ENCODE peak calls at places on chromosomes 2 and 18, in six cellular contexts. One of them, this sample, is unnamed.

GRCh38 chr2:138516030-138516704 is 14.6 kb downstream of the SPOPL start:
- DNase-seq in suprapubic skin: no peak
- DNase-seq in HL-60: no peak
- DNase-seq in transverse colon: no peak
- DNase-seq in GM23338: peak; percentile 16
- DNase-seq in spleen: no peak
- DNase-seq in this sample: no peak

GRCh38 chr2:54570925-54571694 is 115.0 kb downstream of the SPTBN1 start:
- DNase-seq in GM23338: no peak
- DNase-seq in spleen: peak; percentile 86
- DNase-seq in HL-60: peak; percentile 98
- DNase-seq in transverse colon: peak; percentile 78
- DNase-seq in suprapubic skin: no peak
- DNase-seq in this sample: peak; percentile 64

GRCh38 chr2:232776435-232776834 is at the start of gene KCNJ13:
- DNase-seq in spleen: no peak
- DNase-seq in transverse colon: no peak
- DNase-seq in HL-60: no peak
- DNase-seq in GM23338: peak; percentile 55
- DNase-seq in suprapubic skin: no peak
- DNase-seq in this sample: no peak

GRCh38 chr2:191869178-191869577 is 22.3 kb upstream of the CAVIN2 start:
- DNase-seq in GM23338: peak; percentile 95
- DNase-seq in spleen: no peak
- DNase-seq in transverse colon: peak; percentile 41
- DNase-seq in HL-60: no peak
- DNase-seq in suprapubic skin: no peak
- DNase-seq in this sample: no peak

GRCh38 chr2:132597166-132597565 is 72.8 kb downstream of the LYPD1 start:
- DNase-seq in spleen: no peak
- DNase-seq in GM23338: no peak
- DNase-seq in suprapubic skin: no peak
- DNase-seq in transverse colon: no peak
- DNase-seq in HL-60: no peak
- DNase-seq in this sample: no peak

GRCh38 chr18:48715651-48716354 is 177.0 kb downstream of the CTIF start:
- DNase-seq in HL-60: peak; percentile 94
- DNase-seq in spleen: peak; percentile 76
- DNase-seq in GM23338: no peak
- DNase-seq in suprapubic skin: no peak
- DNase-seq in transverse colon: peak; percentile 59
- DNase-seq in this sample: no peak

GRCh38 chr2:62461707-62462106 is 44.3 kb downstream of the TMEM17 start:
- DNase-seq in HL-60: no peak
- DNase-seq in transverse colon: no peak
- DNase-seq in suprapubic skin: no peak
- DNase-seq in spleen: no peak
- DNase-seq in GM23338: no peak
- DNase-seq in this sample: no peak

GRCh38 chr18:67710639-67711038 is 194.1 kb upstream of the DSEL start:
- DNase-seq in HL-60: no peak
- DNase-seq in spleen: no peak
- DNase-seq in suprapubic skin: no peak
- DNase-seq in GM23338: peak; percentile 72
- DNase-seq in transverse colon: no peak
- DNase-seq in this sample: no peak

GRCh38 chr2:13050764-13051163 is 334.0 kb downstream of the TRIB2 start:
- DNase-seq in suprapubic skin: no peak
- DNase-seq in GM23338: no peak
- DNase-seq in transverse colon: no peak
- DNase-seq in HL-60: no peak
- DNase-seq in spleen: no peak
- DNase-seq in this sample: no peak

GRCh38 chr2:10194021-10194820 is 71.7 kb downstream of the RRM2 start:
- DNase-seq in transverse colon: no peak
- DNase-seq in GM23338: no peak
- DNase-seq in spleen: no peak
- DNase-seq in HL-60: no peak
- DNase-seq in suprapubic skin: no peak
- DNase-seq in this sample: no peak

GRCh38 chr18:63178526-63178880 is 141.1 kb downstream of the BCL2 start:
- DNase-seq in spleen: peak; percentile 65
- DNase-seq in HL-60: peak; percentile 79
- DNase-seq in transverse colon: peak; percentile 55
- DNase-seq in GM23338: no peak
- DNase-seq in suprapubic skin: peak; percentile 86
- DNase-seq in this sample: no peak

GRCh38 chr2:113088173-113088992 is 20.6 kb downstream of the IL1F10 start:
- DNase-seq in GM23338: no peak
- DNase-seq in spleen: no peak
- DNase-seq in transverse colon: no peak
- DNase-seq in HL-60: no peak
- DNase-seq in suprapubic skin: no peak
- DNase-seq in this sample: no peak

GRCh38 chr2:127362971-127363370 is 24.8 kb downstream of the MAP3K2 start:
- DNase-seq in HL-60: no peak
- DNase-seq in suprapubic skin: no peak
- DNase-seq in transverse colon: no peak
- DNase-seq in spleen: no peak
- DNase-seq in GM23338: no peak
- DNase-seq in this sample: no peak

GRCh38 chr2:99651930-99652670 is 162.3 kb upstream of the REV1 start:
- DNase-seq in transverse colon: no peak
- DNase-seq in spleen: no peak
- DNase-seq in HL-60: no peak
- DNase-seq in GM23338: peak; percentile 6
- DNase-seq in suprapubic skin: no peak
- DNase-seq in this sample: no peak

GRCh38 chr2:23939054-23939436 is 1.2 kb upstream of the UBXN2A start:
- DNase-seq in suprapubic skin: no peak
- DNase-seq in spleen: no peak
- DNase-seq in GM23338: no peak
- DNase-seq in transverse colon: no peak
- DNase-seq in HL-60: no peak
- DNase-seq in this sample: no peak

GRCh38 chr2:60998628-60999545 is 18.6 kb upstream of the PEX13 start:
- DNase-seq in suprapubic skin: no peak
- DNase-seq in transverse colon: no peak
- DNase-seq in GM23338: peak; percentile 75
- DNase-seq in HL-60: no peak
- DNase-seq in spleen: no peak
- DNase-seq in this sample: no peak

GRCh38 chr18:41389936-41390667 is 564.9 kb upstream of the PIK3C3 start:
- DNase-seq in HL-60: no peak
- DNase-seq in suprapubic skin: no peak
- DNase-seq in GM23338: no peak
- DNase-seq in transverse colon: no peak
- DNase-seq in spleen: no peak
- DNase-seq in this sample: no peak

GRCh38 chr2:198371902-198372611 is 567.7 kb downstream of the PLCL1 start:
- DNase-seq in GM23338: no peak
- DNase-seq in spleen: no peak
- DNase-seq in transverse colon: no peak
- DNase-seq in suprapubic skin: no peak
- DNase-seq in HL-60: no peak
- DNase-seq in this sample: no peak

GRCh38 chr2:153477096-153477555 is 1.4 kb downstream of the RPRM start:
- DNase-seq in transverse colon: no peak
- DNase-seq in spleen: no peak
- DNase-seq in suprapubic skin: no peak
- DNase-seq in HL-60: no peak
- DNase-seq in GM23338: peak; percentile 39
- DNase-seq in this sample: no peak

GRCh38 chr2:88669371-88670214 is 21.9 kb upstream of the RPIA start:
- DNase-seq in suprapubic skin: no peak
- DNase-seq in spleen: no peak
- DNase-seq in HL-60: peak; percentile 19
- DNase-seq in transverse colon: peak; percentile 23
- DNase-seq in GM23338: peak; percentile 77
- DNase-seq in this sample: peak; percentile 33

GRCh38 chr2:197556456-197556855 is 40.6 kb downstream of the MOB4 start:
- DNase-seq in spleen: no peak
- DNase-seq in suprapubic skin: no peak
- DNase-seq in GM23338: no peak
- DNase-seq in HL-60: peak; percentile 61
- DNase-seq in transverse colon: no peak
- DNase-seq in this sample: no peak

GRCh38 chr2:62267687-62268086 is 71.8 kb downstream of the B3GNT2 start:
- DNase-seq in transverse colon: no peak
- DNase-seq in GM23338: no peak
- DNase-seq in suprapubic skin: no peak
- DNase-seq in spleen: no peak
- DNase-seq in HL-60: no peak
- DNase-seq in this sample: no peak

GRCh38 chr2:67108231-67108630 is 288.9 kb upstream of the ETAA1 start:
- DNase-seq in GM23338: no peak
- DNase-seq in spleen: no peak
- DNase-seq in HL-60: no peak
- DNase-seq in suprapubic skin: no peak
- DNase-seq in transverse colon: no peak
- DNase-seq in this sample: no peak

GRCh38 chr2:136022747-136023146 is 37.3 kb upstream of the DARS1 start:
- DNase-seq in transverse colon: no peak
- DNase-seq in GM23338: no peak
- DNase-seq in suprapubic skin: no peak
- DNase-seq in spleen: no peak
- DNase-seq in HL-60: peak; percentile 96
- DNase-seq in this sample: no peak

GRCh38 chr2:104254017-104254416 is 599.9 kb upstream of the POU3F3 start:
- DNase-seq in HL-60: no peak
- DNase-seq in GM23338: peak; percentile 41
- DNase-seq in transverse colon: no peak
- DNase-seq in spleen: no peak
- DNase-seq in suprapubic skin: no peak
- DNase-seq in this sample: no peak

GRCh38 chr2:88585969-88586368 is 41.3 kb downstream of the EIF2AK3 start:
- DNase-seq in transverse colon: no peak
- DNase-seq in spleen: no peak
- DNase-seq in GM23338: no peak
- DNase-seq in HL-60: no peak
- DNase-seq in suprapubic skin: no peak
- DNase-seq in this sample: no peak

GRCh38 chr2:33441235-33441810 is 35.1 kb upstream of the RASGRP3 start:
- DNase-seq in spleen: no peak
- DNase-seq in suprapubic skin: no peak
- DNase-seq in GM23338: peak; percentile 76
- DNase-seq in HL-60: peak; percentile 57
- DNase-seq in transverse colon: peak; percentile 15
- DNase-seq in this sample: no peak

GRCh38 chr2:159256159-159256558 is 30.3 kb downstream of the WDSUB1 start:
- DNase-seq in suprapubic skin: no peak
- DNase-seq in transverse colon: no peak
- DNase-seq in GM23338: no peak
- DNase-seq in HL-60: no peak
- DNase-seq in spleen: no peak
- DNase-seq in this sample: no peak

GRCh38 chr2:120052597-120052996 is 39.7 kb downstream of the EPB41L5 start:
- DNase-seq in GM23338: no peak
- DNase-seq in suprapubic skin: no peak
- DNase-seq in HL-60: no peak
- DNase-seq in spleen: no peak
- DNase-seq in transverse colon: no peak
- DNase-seq in this sample: no peak

GRCh38 chr2:241102239-241102803 is at the start of gene MTERF4:
- DNase-seq in spleen: peak; percentile 98
- DNase-seq in GM23338: peak; percentile 93
- DNase-seq in transverse colon: peak; percentile 92
- DNase-seq in HL-60: peak; percentile 87
- DNase-seq in suprapubic skin: peak; percentile 92
- DNase-seq in this sample: peak; percentile 92
- H3K27ac ChIP-seq in spleen: peak within 1 kb of the TSS; percentile 92
- H3K27ac ChIP-seq in GM23338: peak within 1 kb of the TSS; percentile 87
- H3K27ac ChIP-seq in transverse colon: peak within 1 kb of the TSS; percentile 89
- H3K27ac ChIP-seq in HL-60: peak within 1 kb of the TSS; percentile 85
- H3K27ac ChIP-seq in suprapubic skin: peak within 1 kb of the TSS; percentile 90
- H3K27ac ChIP-seq in this sample: peak within 1 kb of the TSS; percentile 82

DNA sequence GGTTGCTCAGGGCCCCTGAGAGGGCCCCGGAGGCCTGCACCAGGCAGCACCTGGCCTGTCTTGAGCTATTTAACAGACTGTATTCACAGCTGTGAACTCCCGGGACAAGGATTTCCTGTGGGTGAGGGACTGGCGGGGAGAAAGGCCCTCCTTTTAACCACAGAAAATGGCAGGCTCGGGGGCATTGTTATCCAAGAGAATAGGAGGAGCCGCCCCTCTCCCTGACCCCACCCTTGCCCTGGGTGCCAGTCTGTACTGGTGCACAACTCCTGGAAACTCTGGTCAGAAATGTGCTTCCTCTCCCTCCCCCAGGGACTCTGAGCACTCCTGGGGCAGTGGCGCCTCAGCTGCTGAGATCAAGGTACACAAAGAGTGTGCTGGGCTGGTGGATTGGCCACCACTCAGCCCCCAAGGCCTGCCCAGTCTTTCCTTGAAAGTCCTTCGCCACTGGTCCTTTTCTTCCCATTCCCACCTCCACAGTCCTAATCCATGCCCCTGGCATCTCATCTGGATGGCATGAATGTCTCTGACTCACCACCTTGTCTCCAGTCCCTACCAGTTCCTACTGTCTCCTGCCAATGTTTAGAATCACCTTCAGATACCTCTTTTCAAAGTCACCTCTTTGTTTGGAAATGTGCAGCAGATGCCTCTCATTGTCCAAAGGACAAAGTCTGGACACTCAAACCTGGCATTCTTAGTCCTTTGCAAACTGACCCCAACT is 19.6 kb upstream of the EPAS1 start:
- DNase-seq in suprapubic skin: no peak
- DNase-seq in GM23338: no peak
- DNase-seq in HL-60: no peak
- DNase-seq in transverse colon: no peak
- DNase-seq in spleen: no peak
- DNase-seq in this sample: no peak
- TF ChIP-seq POLR2AphosphoS5 in suprapubic skin: no peak
- TF ChIP-seq POLR2AphosphoS5 in GM23338: no peak
- TF ChIP-seq POLR2AphosphoS5 in HL-60: no peak
- TF ChIP-seq POLR2AphosphoS5 in transverse colon: no peak
- TF ChIP-seq POLR2AphosphoS5 in spleen: peak; percentile 21
- TF ChIP-seq POLR2AphosphoS5 in this sample: no peak

DNA sequence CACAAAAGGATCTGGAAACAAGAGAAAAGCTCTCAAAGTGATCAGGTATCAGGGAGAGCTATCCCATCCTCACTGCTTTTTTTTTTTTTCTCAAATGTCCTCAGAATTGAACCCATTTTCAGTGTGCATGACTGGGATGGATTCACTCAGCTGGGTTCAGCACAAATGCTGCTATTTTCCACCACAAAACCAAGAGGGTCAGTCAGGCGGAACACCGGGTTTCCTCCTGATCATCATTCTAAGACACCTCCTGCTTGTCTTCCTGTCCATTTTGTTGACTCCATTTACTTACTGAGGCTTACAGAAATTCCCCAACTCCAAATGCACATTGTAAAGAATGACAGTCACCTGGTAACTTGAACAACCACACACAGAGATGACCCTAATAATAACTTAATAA is 39.9 kb downstream of the CYRIA start:
- DNase-seq in GM23338: no peak
- DNase-seq in suprapubic skin: no peak
- DNase-seq in transverse colon: no peak
- DNase-seq in HL-60: no peak
- DNase-seq in spleen: no peak
- DNase-seq in this sample: no peak
- H3K27ac ChIP-seq in GM23338: no peak overlapping the region
- H3K27ac ChIP-seq in suprapubic skin: peak overlapping the region; percentile 67
- H3K27ac ChIP-seq in transverse colon: peak overlapping the region; percentile 59
- H3K27ac ChIP-seq in HL-60: peak overlapping the region; percentile 84
- H3K27ac ChIP-seq in spleen: peak overlapping the region; percentile 96
- H3K27ac ChIP-seq in this sample: peak overlapping the region; percentile 74

GRCh38 chr2:215367647-215368492 is 56.0 kb downstream of the ATIC start:
- DNase-seq in suprapubic skin: no peak
- DNase-seq in HL-60: no peak
- DNase-seq in transverse colon: no peak
- DNase-seq in spleen: no peak
- DNase-seq in GM23338: no peak
- DNase-seq in this sample: no peak
- TF ChIP-seq POLR2AphosphoS5 in suprapubic skin: no peak
- TF ChIP-seq POLR2AphosphoS5 in HL-60: no peak
- TF ChIP-seq POLR2AphosphoS5 in transverse colon: no peak
- TF ChIP-seq POLR2AphosphoS5 in spleen: no peak
- TF ChIP-seq POLR2AphosphoS5 in GM23338: no peak
- TF ChIP-seq POLR2AphosphoS5 in this sample: no peak

This sample was measured in stomach.